ENCODE peak calls at places on chromosomes 12 and 14, in four cellular contexts. I, F, T and G are unnamed samples.

GRCh38 chr12:5177731-5178130 is 134.1 kb downstream of the KCNA5 start:
- DNase-seq in I (no peak), F (no peak), T (no peak), G (no peak)

GRCh38 chr12:124625867-124626675 is 58.7 kb upstream of the NCOR2 start:
- DNase-seq in I (peak; percentile 91), F (peak; percentile 53), T (peak; percentile 65), G (no peak)

GRCh38 chr14:78399316-78399889 is 229.2 kb downstream of the NRXN3 start:
- DNase-seq in I (no peak), F (no peak), T (peak; percentile 23), G (no peak)

GRCh38 chr12:107651867-107652449 is 33.6 kb upstream of the PWP1 start:
- DNase-seq in I (no peak), F (peak; percentile 19), T (no peak), G (no peak)

GRCh38 chr14:49303952-49304516 is 282.1 kb downstream of the RPS29 start:
- DNase-seq in I (peak; percentile 13), F (peak; percentile 13), T (peak; percentile 2), G (no peak)

GRCh38 chr12:99444859-99445316 is 202.7 kb upstream of the GARIN6 start:
- DNase-seq in I (no peak), F (no peak), T (no peak), G (peak; percentile 5)

GRCh38 chr12:93139028-93139665 is 210.1 kb upstream of the EEA1 start:
- DNase-seq in I (no peak), F (no peak), T (no peak), G (no peak)

GRCh38 chr12:77229640-77230442 is 164.5 kb upstream of the E2F7 start:
- DNase-seq in I (peak; percentile 85), F (no peak), T (no peak), G (no peak)

GRCh38 chr12:130286041-130286440 is 51.6 kb upstream of the PIWIL1 start:
- DNase-seq in I (no peak), F (no peak), T (peak; percentile 24), G (no peak)

GRCh38 chr12:110689002-110689600 is at the start of gene HVCN1:
- DNase-seq in I (no peak), F (no peak), T (peak; percentile 28), G (no peak)

GRCh38 chr14:39266589-39266870 is 32.8 kb downstream of the MIA2 start:
- DNase-seq in I (no peak), F (peak; percentile 34), T (no peak), G (no peak)

GRCh38 chr12:93686572-93687365 is 9.6 kb downstream of the CRADD start:
- DNase-seq in I (no peak), F (no peak), T (no peak), G (no peak)

GRCh38 chr14:41285193-41285748 is 321.4 kb upstream of the LRFN5 start:
- DNase-seq in I (no peak), F (peak; percentile 1), T (peak; percentile 16), G (no peak)

GRCh38 chr12:57844725-57845477 is 1.6 kb downstream of the CTDSP2 start:
- DNase-seq in I (no peak), F (peak; percentile 86), T (peak; percentile 67), G (no peak)

GRCh38 chr12:71465794-71466193 is 26.2 kb downstream of the LGR5 start:
- DNase-seq in I (no peak), F (no peak), T (peak; percentile 48), G (no peak)

GRCh38 chr14:71011479-71011878 is 104.2 kb downstream of the PCNX1 start:
- DNase-seq in I (peak; percentile 20), F (no peak), T (no peak), G (no peak)

GRCh38 chr14:72256055-72256454 is 323.8 kb downstream of the RGS6 start:
- DNase-seq in I (no peak), F (no peak), T (no peak), G (no peak)

GRCh38 chr14:72679106-72679505 is 214.8 kb downstream of the DPF3 start:
- DNase-seq in I (peak; percentile 75), F (peak; percentile 52), T (no peak), G (no peak)

GRCh38 chr12:19390208-19390607 is 49.1 kb upstream of the AEBP2 start:
- DNase-seq in I (no peak), F (peak; percentile 46), T (no peak), G (no peak)

GRCh38 chr12:53071591-53072551 is 7.3 kb downstream of the SPRYD3 start:
- DNase-seq in I (peak; percentile 35), F (peak; percentile 33), T (peak; percentile 82), G (no peak)

GRCh38 chr12:15605886-15606590 is 183.2 kb downstream of the EPS8 start:
- DNase-seq in I (peak; percentile 63), F (no peak), T (no peak), G (no peak)

GRCh38 chr14:99517643-99518381 is 36.6 kb downstream of the CCNK start:
- DNase-seq in I (no peak), F (no peak), T (no peak), G (no peak)

GRCh38 chr12:105018761-105019160 is 32.6 kb downstream of the NOPCHAP1 start:
- DNase-seq in I (no peak), F (no peak), T (no peak), G (no peak)

GRCh38 chr12:105014603-105015002 is 28.5 kb downstream of the NOPCHAP1 start:
- DNase-seq in I (no peak), F (no peak), T (no peak), G (no peak)

GRCh38 chr12:105013892-105014291 is 27.8 kb downstream of the NOPCHAP1 start:
- DNase-seq in I (no peak), F (peak; percentile 38), T (no peak), G (no peak)

GRCh38 chr12:105020241-105020962 is 34.3 kb downstream of the NOPCHAP1 start:
- DNase-seq in I (no peak), F (no peak), T (no peak), G (no peak)

DNA sequence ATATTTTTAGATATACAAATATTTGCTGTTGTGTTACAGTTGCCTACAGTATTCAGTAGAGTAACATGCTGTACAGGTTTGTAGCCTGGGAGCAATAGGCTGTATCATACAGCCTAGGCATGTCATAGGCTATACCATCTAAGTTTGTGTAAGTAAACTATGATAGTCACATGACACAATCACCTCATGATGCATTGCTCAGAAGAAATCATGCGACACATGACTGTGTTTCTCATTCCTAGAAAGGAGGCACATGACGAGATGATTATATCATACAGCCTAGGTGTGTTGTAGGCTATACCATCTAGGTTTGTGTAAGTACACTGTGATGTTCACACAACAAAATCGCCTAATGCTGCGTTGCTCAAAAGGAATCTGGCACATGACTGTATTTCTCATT is 31.9 kb downstream of the NOPCHAP1 start:
- DNase-seq in I (no peak), F (peak; percentile 2), T (no peak), G (no peak)
- H3K9me1 ChIP-seq in I (no peaks in the 10 kb centered on the region), F (no peaks in the 10 kb centered on the region), T (no peaks in the 10 kb centered on the region), G (no peaks in the 10 kb centered on the region)

GRCh38 chr12:2332947-2333346 is 280.2 kb downstream of the CACNA1C start:
- DNase-seq in I (no peak), F (peak; percentile 61), T (no peak), G (no peak)
- H3K27ac ChIP-seq in I (no peak overlapping the region), F (peak overlapping the region; percentile 62), T (no peak overlapping the region), G (no peak overlapping the region)

DNA sequence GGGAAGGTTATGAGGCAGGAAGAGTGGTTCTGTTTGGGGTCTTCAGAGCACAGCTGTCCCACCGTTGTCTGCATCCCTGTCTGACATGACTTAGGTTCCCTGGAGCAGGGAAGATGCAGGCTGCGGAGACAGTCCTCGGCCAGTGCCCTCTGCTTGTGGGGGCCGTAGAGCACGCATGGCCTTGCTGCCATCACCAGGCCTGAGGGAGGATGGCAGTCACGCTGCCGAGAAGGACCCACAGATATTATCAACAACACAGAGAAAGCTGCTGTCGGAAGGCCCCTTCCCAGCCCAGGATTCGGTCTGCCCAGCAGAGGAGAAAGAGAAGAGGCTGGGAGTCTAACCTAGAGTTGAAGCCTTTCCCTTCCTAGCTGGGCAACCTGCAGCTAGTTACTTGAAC is 35.0 kb downstream of the ERH start:
- DNase-seq in I (no peak), F (peak; percentile 33), T (peak; percentile 14), G (no peak)
- H2AFZ ChIP-seq in I (no peak overlapping the region), F (peak overlapping the region; percentile 49), T (no peak overlapping the region), G (no peak overlapping the region)

DNA sequence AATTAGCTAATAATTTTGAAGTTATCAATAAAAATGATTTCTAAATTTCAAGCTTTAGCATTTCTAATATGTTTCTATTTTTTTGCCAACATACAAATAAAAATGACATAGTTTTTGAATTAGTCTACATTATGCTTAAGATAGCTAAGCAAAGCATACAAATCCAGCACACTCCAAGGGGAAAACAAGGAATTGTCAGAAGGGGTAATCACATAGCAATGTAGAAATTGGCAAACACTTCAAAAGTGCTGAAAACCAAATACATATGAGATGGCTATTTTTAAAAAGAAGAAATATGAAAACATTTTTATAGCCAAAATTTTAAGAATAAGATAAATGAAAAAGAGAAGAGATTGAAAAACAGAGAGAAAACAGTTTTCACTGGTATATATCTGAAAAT is 308.1 kb downstream of the SLC6A15 start:
- DNase-seq in I (no peak), F (no peak), T (no peak), G (no peak)
- H3K9me1 ChIP-seq in I (no peaks in the 10 kb centered on the region), F (no peaks in the 10 kb centered on the region), T (no peaks in the 10 kb centered on the region), G (no peaks in the 10 kb centered on the region)

GRCh38 chr14:102201369-102201748 is 61.7 kb downstream of the WDR20 start:
- DNase-seq in I (no peak), F (no peak), T (no peak), G (no peak)

GRCh38 chr14:102201776-102202175 is 62.1 kb downstream of the WDR20 start:
- DNase-seq in I (no peak), F (no peak), T (no peak), G (no peak)

GRCh38 chr14:102202944-102203343 is 63.2 kb downstream of the WDR20 start:
- DNase-seq in I (no peak), F (no peak), T (no peak), G (no peak)

GRCh38 chr14:102203382-102203781 is 63.7 kb downstream of the WDR20 start:
- DNase-seq in I (no peak), F (no peak), T (no peak), G (no peak)

DNA sequence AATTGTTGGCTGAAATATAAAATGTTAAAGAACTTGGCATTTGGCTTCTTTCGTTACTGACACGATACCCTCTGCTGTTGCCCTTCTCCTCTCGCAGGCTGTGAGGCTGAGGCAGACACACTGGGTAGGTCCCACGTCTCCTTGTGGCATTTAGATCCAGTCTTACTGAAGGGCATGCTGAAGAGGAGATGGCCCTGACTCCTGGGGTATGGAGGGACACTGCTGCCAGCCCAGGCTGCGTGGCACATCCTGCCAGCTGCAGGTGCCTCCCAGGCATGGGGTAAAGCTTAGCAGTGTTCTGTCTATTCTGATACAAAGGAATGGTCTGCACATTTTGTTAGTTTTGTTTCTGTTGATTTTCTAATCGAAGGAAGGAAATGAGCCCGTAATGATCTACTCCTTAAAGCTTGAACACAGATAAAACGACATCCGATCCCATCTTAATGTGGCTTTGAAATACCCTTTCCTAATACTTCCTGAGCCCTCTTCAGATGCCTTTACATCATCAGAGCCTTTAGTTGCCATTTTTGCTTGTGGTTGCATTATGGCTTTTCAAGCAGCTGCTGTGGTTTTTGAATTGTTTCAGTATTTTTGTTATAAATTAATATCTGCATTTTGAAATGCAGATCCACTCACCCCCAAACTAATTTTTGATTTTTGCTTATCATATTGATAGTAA is 61.1 kb downstream of the WDR20 start:
- DNase-seq in I (no peak), F (peak; percentile 21), T (no peak), G (no peak)
- H3K27ac ChIP-seq in I (no peak overlapping the region), F (no peak overlapping the region), T (no peak overlapping the region), G (no peak overlapping the region)

GRCh38 chr14:104423224-104423681 is 156.3 kb upstream of the C14orf180 start:
- DNase-seq in I (no peak), F (no peak), T (no peak), G (no peak)
- H2AFZ ChIP-seq in I (no peak overlapping the region), F (no peak overlapping the region), T (no peak overlapping the region), G (no peak overlapping the region)